ENCODE peak calls at places on chromosomes 4 and X, in ten cellular contexts. One of them, this sample, is unnamed.

GRCh38 chrX:68698955-68699354 is 51.5 kb downstream of the STARD8 start:
- DNase-seq in AG09319: no peak
- DNase-seq in H54: no peak
- DNase-seq in endothelial cell: no peak
- DNase-seq in iris pigment epithelial cell: no peak
- DNase-seq in activated T-cell treated with anti-CD3 and anti-CD28 coated beads, Interleukin-2, amount 50 U/mL, for 72 hours: no peak
- DNase-seq in A172: no peak
- DNase-seq in right lobe of liver: peak
- DNase-seq in T-cell: no peak
- DNase-seq in aorta: no peak
- DNase-seq in this sample: no peak

GRCh38 chr4:1208970-1209704 is 36.8 kb upstream of the SPON2 start:
- DNase-seq in AG09319: no peak
- DNase-seq in H54: no peak
- DNase-seq in endothelial cell: no peak
- DNase-seq in iris pigment epithelial cell: peak
- DNase-seq in activated T-cell treated with anti-CD3 and anti-CD28 coated beads, Interleukin-2, amount 50 U/mL, for 72 hours: no peak
- DNase-seq in A172: no peak
- DNase-seq in right lobe of liver: peak
- DNase-seq in T-cell: no peak
- DNase-seq in aorta: peak
- DNase-seq in this sample: no peak

GRCh38 chr4:1240721-1241465 is 8.0 kb downstream of the CTBP1 start:
- DNase-seq in AG09319: no peak
- DNase-seq in H54: no peak
- DNase-seq in endothelial cell: no peak
- DNase-seq in iris pigment epithelial cell: no peak
- DNase-seq in activated T-cell treated with anti-CD3 and anti-CD28 coated beads, Interleukin-2, amount 50 U/mL, for 72 hours: no peak
- DNase-seq in A172: no peak
- DNase-seq in right lobe of liver: peak
- DNase-seq in T-cell: no peak
- DNase-seq in aorta: no peak
- DNase-seq in this sample: no peak

GRCh38 chr4:103008875-103009729 is 10.4 kb downstream of the SLC9B1 start:
- DNase-seq in AG09319: peak
- DNase-seq in H54: no peak
- DNase-seq in endothelial cell: peak
- DNase-seq in iris pigment epithelial cell: peak
- DNase-seq in activated T-cell treated with anti-CD3 and anti-CD28 coated beads, Interleukin-2, amount 50 U/mL, for 72 hours: peak
- DNase-seq in A172: peak
- DNase-seq in right lobe of liver: no peak
- DNase-seq in T-cell: peak
- DNase-seq in aorta: no peak
- DNase-seq in this sample: peak

GRCh38 chr4:102263024-102263787 is 82.1 kb downstream of the SLC39A8 start:
- DNase-seq in AG09319: peak
- DNase-seq in H54: peak
- DNase-seq in endothelial cell: no peak
- DNase-seq in iris pigment epithelial cell: peak
- DNase-seq in activated T-cell treated with anti-CD3 and anti-CD28 coated beads, Interleukin-2, amount 50 U/mL, for 72 hours: peak
- DNase-seq in A172: peak
- DNase-seq in right lobe of liver: no peak
- DNase-seq in T-cell: no peak
- DNase-seq in aorta: no peak
- DNase-seq in this sample: peak

GRCh38 chrX:38175140-38175539 is 45.5 kb downstream of the SRPX start:
- DNase-seq in AG09319: no peak
- DNase-seq in H54: no peak
- DNase-seq in endothelial cell: peak
- DNase-seq in iris pigment epithelial cell: peak
- DNase-seq in activated T-cell treated with anti-CD3 and anti-CD28 coated beads, Interleukin-2, amount 50 U/mL, for 72 hours: peak
- DNase-seq in A172: peak
- DNase-seq in right lobe of liver: peak
- DNase-seq in T-cell: no peak
- DNase-seq in aorta: no peak
- DNase-seq in this sample: peak

GRCh38 chrX:54786972-54787371 is 11.1 kb downstream of the ITIH6 start:
- DNase-seq in AG09319: no peak
- DNase-seq in H54: no peak
- DNase-seq in endothelial cell: no peak
- DNase-seq in iris pigment epithelial cell: no peak
- DNase-seq in activated T-cell treated with anti-CD3 and anti-CD28 coated beads, Interleukin-2, amount 50 U/mL, for 72 hours: peak
- DNase-seq in A172: no peak
- DNase-seq in right lobe of liver: peak
- DNase-seq in T-cell: peak
- DNase-seq in aorta: no peak
- DNase-seq in this sample: peak

GRCh38 chr4:25927361-25928040 is 13.5 kb downstream of the SMIM20 start:
- DNase-seq in AG09319: no peak
- DNase-seq in H54: no peak
- DNase-seq in endothelial cell: no peak
- DNase-seq in iris pigment epithelial cell: no peak
- DNase-seq in activated T-cell treated with anti-CD3 and anti-CD28 coated beads, Interleukin-2, amount 50 U/mL, for 72 hours: no peak
- DNase-seq in A172: no peak
- DNase-seq in right lobe of liver: no peak
- DNase-seq in T-cell: no peak
- DNase-seq in aorta: no peak
- DNase-seq in this sample: no peak

GRCh38 chr4:94551616-94552564 is 100.1 kb downstream of the PDLIM5 start:
- DNase-seq in AG09319: no peak
- DNase-seq in H54: no peak
- DNase-seq in endothelial cell: no peak
- DNase-seq in iris pigment epithelial cell: peak
- DNase-seq in activated T-cell treated with anti-CD3 and anti-CD28 coated beads, Interleukin-2, amount 50 U/mL, for 72 hours: no peak
- DNase-seq in A172: no peak
- DNase-seq in right lobe of liver: no peak
- DNase-seq in T-cell: no peak
- DNase-seq in aorta: no peak
- DNase-seq in this sample: no peak

GRCh38 chr4:761086-761485 is 55.5 kb downstream of the PCGF3 start:
- DNase-seq in AG09319: no peak
- DNase-seq in H54: no peak
- DNase-seq in endothelial cell: no peak
- DNase-seq in iris pigment epithelial cell: no peak
- DNase-seq in activated T-cell treated with anti-CD3 and anti-CD28 coated beads, Interleukin-2, amount 50 U/mL, for 72 hours: no peak
- DNase-seq in A172: no peak
- DNase-seq in right lobe of liver: no peak
- DNase-seq in T-cell: no peak
- DNase-seq in aorta: no peak
- DNase-seq in this sample: no peak

GRCh38 chr4:177323416-177323815 is 13.7 kb downstream of the NEIL3 start:
- DNase-seq in AG09319: no peak
- DNase-seq in H54: no peak
- DNase-seq in endothelial cell: no peak
- DNase-seq in iris pigment epithelial cell: no peak
- DNase-seq in activated T-cell treated with anti-CD3 and anti-CD28 coated beads, Interleukin-2, amount 50 U/mL, for 72 hours: no peak
- DNase-seq in A172: no peak
- DNase-seq in right lobe of liver: no peak
- DNase-seq in T-cell: no peak
- DNase-seq in aorta: no peak
- DNase-seq in this sample: no peak

GRCh38 chr4:102551946-102552575 is 50.9 kb downstream of the NFKB1 start:
- DNase-seq in AG09319: no peak
- DNase-seq in H54: no peak
- DNase-seq in endothelial cell: no peak
- DNase-seq in iris pigment epithelial cell: no peak
- DNase-seq in activated T-cell treated with anti-CD3 and anti-CD28 coated beads, Interleukin-2, amount 50 U/mL, for 72 hours: no peak
- DNase-seq in A172: peak
- DNase-seq in right lobe of liver: no peak
- DNase-seq in T-cell: no peak
- DNase-seq in aorta: no peak
- DNase-seq in this sample: no peak

GRCh38 chr4:95170176-95170575 is 378.6 kb downstream of the UNC5C start:
- DNase-seq in AG09319: no peak
- DNase-seq in H54: no peak
- DNase-seq in endothelial cell: no peak
- DNase-seq in iris pigment epithelial cell: no peak
- DNase-seq in activated T-cell treated with anti-CD3 and anti-CD28 coated beads, Interleukin-2, amount 50 U/mL, for 72 hours: no peak
- DNase-seq in A172: no peak
- DNase-seq in right lobe of liver: no peak
- DNase-seq in T-cell: no peak
- DNase-seq in aorta: no peak
- DNase-seq in this sample: no peak

GRCh38 chr4:142615324-142615665 is 230.8 kb downstream of the INPP4B start:
- DNase-seq in AG09319: no peak
- DNase-seq in H54: no peak
- DNase-seq in endothelial cell: no peak
- DNase-seq in iris pigment epithelial cell: peak
- DNase-seq in activated T-cell treated with anti-CD3 and anti-CD28 coated beads, Interleukin-2, amount 50 U/mL, for 72 hours: no peak
- DNase-seq in A172: peak
- DNase-seq in right lobe of liver: no peak
- DNase-seq in T-cell: no peak
- DNase-seq in aorta: no peak
- DNase-seq in this sample: no peak

GRCh38 chr4:153060191-153060590 is 124.1 kb downstream of the FHDC1 start:
- DNase-seq in AG09319: no peak
- DNase-seq in H54: no peak
- DNase-seq in endothelial cell: no peak
- DNase-seq in iris pigment epithelial cell: no peak
- DNase-seq in activated T-cell treated with anti-CD3 and anti-CD28 coated beads, Interleukin-2, amount 50 U/mL, for 72 hours: no peak
- DNase-seq in A172: no peak
- DNase-seq in right lobe of liver: no peak
- DNase-seq in T-cell: no peak
- DNase-seq in aorta: no peak
- DNase-seq in this sample: no peak

GRCh38 chr4:112735474-112735951 is 98.6 kb downstream of the LARP7 start:
- DNase-seq in AG09319: no peak
- DNase-seq in H54: no peak
- DNase-seq in endothelial cell: no peak
- DNase-seq in iris pigment epithelial cell: peak
- DNase-seq in activated T-cell treated with anti-CD3 and anti-CD28 coated beads, Interleukin-2, amount 50 U/mL, for 72 hours: peak
- DNase-seq in A172: no peak
- DNase-seq in right lobe of liver: no peak
- DNase-seq in T-cell: no peak
- DNase-seq in aorta: no peak
- DNase-seq in this sample: no peak

GRCh38 chr4:153731239-153731638 is 28.6 kb downstream of the RNF175 start:
- DNase-seq in AG09319: peak
- DNase-seq in H54: peak
- DNase-seq in endothelial cell: no peak
- DNase-seq in iris pigment epithelial cell: peak
- DNase-seq in activated T-cell treated with anti-CD3 and anti-CD28 coated beads, Interleukin-2, amount 50 U/mL, for 72 hours: no peak
- DNase-seq in A172: peak
- DNase-seq in right lobe of liver: no peak
- DNase-seq in T-cell: no peak
- DNase-seq in aorta: no peak
- DNase-seq in this sample: peak

GRCh38 chr4:90799895-90800294 is 672.7 kb downstream of the CCSER1 start:
- DNase-seq in AG09319: no peak
- DNase-seq in H54: no peak
- DNase-seq in endothelial cell: no peak
- DNase-seq in iris pigment epithelial cell: no peak
- DNase-seq in activated T-cell treated with anti-CD3 and anti-CD28 coated beads, Interleukin-2, amount 50 U/mL, for 72 hours: no peak
- DNase-seq in A172: no peak
- DNase-seq in right lobe of liver: no peak
- DNase-seq in T-cell: no peak
- DNase-seq in aorta: no peak
- DNase-seq in this sample: no peak

GRCh38 chr4:157655101-157655818 is 434.7 kb downstream of the GRIA2 start:
- DNase-seq in AG09319: no peak
- DNase-seq in H54: no peak
- DNase-seq in endothelial cell: no peak
- DNase-seq in iris pigment epithelial cell: no peak
- DNase-seq in activated T-cell treated with anti-CD3 and anti-CD28 coated beads, Interleukin-2, amount 50 U/mL, for 72 hours: no peak
- DNase-seq in A172: no peak
- DNase-seq in right lobe of liver: no peak
- DNase-seq in T-cell: no peak
- DNase-seq in aorta: no peak
- DNase-seq in this sample: no peak

GRCh38 chr4:77209936-77210335 is 52.9 kb downstream of the CCNG2 start:
- DNase-seq in AG09319: no peak
- DNase-seq in H54: no peak
- DNase-seq in endothelial cell: no peak
- DNase-seq in iris pigment epithelial cell: no peak
- DNase-seq in activated T-cell treated with anti-CD3 and anti-CD28 coated beads, Interleukin-2, amount 50 U/mL, for 72 hours: no peak
- DNase-seq in A172: no peak
- DNase-seq in right lobe of liver: no peak
- DNase-seq in T-cell: no peak
- DNase-seq in aorta: no peak
- DNase-seq in this sample: no peak

GRCh38 chr4:40910706-40911105 is 161.0 kb downstream of the NSUN7 start:
- DNase-seq in AG09319: no peak
- DNase-seq in H54: no peak
- DNase-seq in endothelial cell: no peak
- DNase-seq in iris pigment epithelial cell: peak
- DNase-seq in activated T-cell treated with anti-CD3 and anti-CD28 coated beads, Interleukin-2, amount 50 U/mL, for 72 hours: no peak
- DNase-seq in A172: peak
- DNase-seq in right lobe of liver: no peak
- DNase-seq in T-cell: no peak
- DNase-seq in aorta: no peak
- DNase-seq in this sample: no peak

GRCh38 chr4:141501395-141501794 is 135.0 kb upstream of the IL15 start:
- DNase-seq in AG09319: no peak
- DNase-seq in H54: no peak
- DNase-seq in endothelial cell: no peak
- DNase-seq in iris pigment epithelial cell: peak
- DNase-seq in activated T-cell treated with anti-CD3 and anti-CD28 coated beads, Interleukin-2, amount 50 U/mL, for 72 hours: no peak
- DNase-seq in A172: no peak
- DNase-seq in right lobe of liver: no peak
- DNase-seq in T-cell: no peak
- DNase-seq in aorta: no peak
- DNase-seq in this sample: no peak

GRCh38 chrX:155968106-155968714 is 29.3 kb upstream of the IL9R start:
- DNase-seq in AG09319: no peak
- DNase-seq in H54: no peak
- DNase-seq in endothelial cell: no peak
- DNase-seq in iris pigment epithelial cell: no peak
- DNase-seq in activated T-cell treated with anti-CD3 and anti-CD28 coated beads, Interleukin-2, amount 50 U/mL, for 72 hours: peak
- DNase-seq in A172: no peak
- DNase-seq in right lobe of liver: no peak
- DNase-seq in T-cell: no peak
- DNase-seq in aorta: no peak
- DNase-seq in this sample: no peak

GRCh38 chr4:71270901-71271300 is 67.9 kb upstream of the SLC4A4 start:
- DNase-seq in AG09319: no peak
- DNase-seq in H54: no peak
- DNase-seq in endothelial cell: peak
- DNase-seq in iris pigment epithelial cell: peak
- DNase-seq in activated T-cell treated with anti-CD3 and anti-CD28 coated beads, Interleukin-2, amount 50 U/mL, for 72 hours: peak
- DNase-seq in A172: no peak
- DNase-seq in right lobe of liver: no peak
- DNase-seq in T-cell: peak
- DNase-seq in aorta: no peak
- DNase-seq in this sample: no peak

GRCh38 chrX:1462596-1463251 is 10.0 kb upstream of the ASMTL start:
- DNase-seq in AG09319: no peak
- DNase-seq in H54: peak
- DNase-seq in endothelial cell: no peak
- DNase-seq in iris pigment epithelial cell: peak
- DNase-seq in activated T-cell treated with anti-CD3 and anti-CD28 coated beads, Interleukin-2, amount 50 U/mL, for 72 hours: peak
- DNase-seq in A172: peak
- DNase-seq in right lobe of liver: peak
- DNase-seq in T-cell: peak
- DNase-seq in aorta: no peak
- DNase-seq in this sample: no peak

GRCh38 chrX:100939336-100939735 is 10.6 kb upstream of the XKRX start:
- DNase-seq in AG09319: no peak
- DNase-seq in H54: no peak
- DNase-seq in endothelial cell: no peak
- DNase-seq in iris pigment epithelial cell: no peak
- DNase-seq in activated T-cell treated with anti-CD3 and anti-CD28 coated beads, Interleukin-2, amount 50 U/mL, for 72 hours: no peak
- DNase-seq in A172: no peak
- DNase-seq in right lobe of liver: no peak
- DNase-seq in T-cell: peak
- DNase-seq in aorta: no peak
- DNase-seq in this sample: no peak

GRCh38 chr4:153532227-153532626 is 66.1 kb downstream of the TMEM131L start:
- DNase-seq in AG09319: no peak
- DNase-seq in H54: no peak
- DNase-seq in endothelial cell: no peak
- DNase-seq in iris pigment epithelial cell: no peak
- DNase-seq in activated T-cell treated with anti-CD3 and anti-CD28 coated beads, Interleukin-2, amount 50 U/mL, for 72 hours: no peak
- DNase-seq in A172: no peak
- DNase-seq in right lobe of liver: no peak
- DNase-seq in T-cell: no peak
- DNase-seq in aorta: no peak
- DNase-seq in this sample: no peak

GRCh38 chrX:97790850-97791249 is 907.1 kb downstream of the RPA4 start:
- DNase-seq in AG09319: no peak
- DNase-seq in H54: no peak
- DNase-seq in endothelial cell: no peak
- DNase-seq in iris pigment epithelial cell: no peak
- DNase-seq in activated T-cell treated with anti-CD3 and anti-CD28 coated beads, Interleukin-2, amount 50 U/mL, for 72 hours: no peak
- DNase-seq in A172: no peak
- DNase-seq in right lobe of liver: no peak
- DNase-seq in T-cell: no peak
- DNase-seq in aorta: no peak
- DNase-seq in this sample: no peak